ENCODE peak calls at places on chromosomes 4 and X, in four cellular contexts. W is stimulated activated CD4-positive, alpha-beta T cell treated with anti-CD3 and anti-CD28 coated beads, Interleukin-12 subunit alpha, Interleukin-12 subunit beta, amount 100 ng/mL, for 24 hours; P is COR-L47; Y is astrocyte of the spinal cord. M is an unnamed sample.

GRCh38 chr4:73460913-73461522 is 20.5 kb upstream of the AFM start:
- DNase-seq in W (no peak), P (no peak), Y (no peak), M (no peak)

GRCh38 chr4:147933316-147933715 is 201.4 kb downstream of the ARHGAP10 start:
- DNase-seq in W (no peak), P (no peak), Y (no peak), M (no peak)

GRCh38 chr4:168757500-168757899 is 252.6 kb downstream of the CBR4 start:
- DNase-seq in W (no peak), P (no peak), Y (no peak), M (no peak)

GRCh38 chr4:103786014-103786413 is 66.2 kb upstream of the TACR3 start:
- DNase-seq in W (no peak), P (peak; percentile 63), Y (peak; percentile 3), M (no peak)

GRCh38 chr4:5992171-5993062 is 25.8 kb downstream of the C4orf50 start:
- DNase-seq in W (no peak), P (no peak), Y (no peak), M (no peak)

GRCh38 chrX:23981222-23981621 is 45.8 kb downstream of the KLHL15 start:
- DNase-seq in W (no peak), P (no peak), Y (no peak), M (no peak)

GRCh38 chrX:44536198-44536597 is 6.5 kb downstream of the FUNDC1 start:
- DNase-seq in W (no peak), P (no peak), Y (no peak), M (no peak)

GRCh38 chrX:6226053-6226645 is 2.5 kb downstream of the NLGN4X start:
- DNase-seq in W (no peak), P (no peak), Y (peak; percentile 8), M (peak; percentile 11)

GRCh38 chr4:1927675-1928074 is 56.5 kb downstream of the NSD2 start:
- DNase-seq in W (no peak), P (no peak), Y (peak; percentile 22), M (no peak)

GRCh38 chr4:116664198-116664597 is 421.2 kb downstream of the TRAM1L1 start:
- DNase-seq in W (no peak), P (no peak), Y (no peak), M (no peak)

GRCh38 chr4:10688827-10689226 is 4.3 kb upstream of the CLNK start:
- DNase-seq in W (no peak), P (no peak), Y (no peak), M (no peak)

GRCh38 chr4:107951551-107951950 is 20.2 kb downstream of the CYP2U1 start:
- DNase-seq in W (no peak), P (no peak), Y (peak; percentile 69), M (no peak)

GRCh38 chrX:9440116-9440844 is 24.6 kb upstream of the TBL1X start:
- DNase-seq in W (no peak), P (no peak), Y (no peak), M (no peak)

GRCh38 chr4:186819357-186820086 is 95.9 kb upstream of the FAT1 start:
- DNase-seq in W (no peak), P (no peak), Y (no peak), M (no peak)

GRCh38 chr4:118894034-118894433 is 5.4 kb downstream of the SYNPO2 start:
- DNase-seq in W (no peak), P (no peak), Y (no peak), M (no peak)

GRCh38 chr4:53536328-53536727 is 55.0 kb downstream of the LNX1 start:
- DNase-seq in W (no peak), P (no peak), Y (no peak), M (no peak)

GRCh38 chr4:131534944-131535640 is 1614.0 kb upstream of the PCDH10 start:
- DNase-seq in W (no peak), P (no peak), Y (no peak), M (no peak)

GRCh38 chr4:8148785-8149435 is 9.7 kb downstream of the ABLIM2 start:
- DNase-seq in W (no peak), P (no peak), Y (no peak), M (no peak)

GRCh38 chr4:78247541-78248285 is 190.6 kb downstream of the FRAS1 start:
- DNase-seq in W (no peak), P (no peak), Y (no peak), M (no peak)

GRCh38 chr4:101649790-101650450 is 140.6 kb upstream of the BANK1 start:
- DNase-seq in W (no peak), P (no peak), Y (no peak), M (no peak)

GRCh38 chr4:119139822-119140252 is 4.2 kb downstream of the MYOZ2 start:
- DNase-seq in W (no peak), P (no peak), Y (no peak), M (no peak)

GRCh38 chrX:17616936-17617335 is 120.4 kb upstream of the SCML1 start:
- DNase-seq in W (no peak), P (no peak), Y (no peak), M (no peak)

GRCh38 chr4:8391972-8392371 is 48.6 kb downstream of the ACOX3 start:
- DNase-seq in W (no peak), P (no peak), Y (peak; percentile 82), M (peak; percentile 60)

GRCh38 chr4:13535708-13536361 is 8.5 kb downstream of the NKX3-2 start:
- DNase-seq in W (no peak), P (no peak), Y (no peak), M (no peak)

GRCh38 chr4:106149026-106149425 is 167.0 kb downstream of the TBCK start:
- DNase-seq in W (no peak), P (no peak), Y (no peak), M (no peak)

GRCh38 chr4:156820931-156821330 is 150.7 kb downstream of the PDGFC start:
- DNase-seq in W (no peak), P (no peak), Y (no peak), M (no peak)

GRCh38 chrX:96693407-96693806 is 8.8 kb downstream of the DIAPH2 start:
- DNase-seq in W (no peak), P (no peak), Y (no peak), M (no peak)

GRCh38 chr4:98794565-98795205 is 134.2 kb downstream of the EIF4E start:
- DNase-seq in W (peak; percentile 53), P (no peak), Y (peak; percentile 54), M (no peak)

GRCh38 chrX:49276671-49277519 is 7.3 kb downstream of the PPP1R3F start:
- DNase-seq in W (no peak), P (no peak), Y (no peak), M (no peak)

GRCh38 chr4:37953620-37954325 is 6.4 kb upstream of the PTTG2 start:
- DNase-seq in W (no peak), P (no peak), Y (peak; percentile 30), M (no peak)

GRCh38 chr4:111136438-111136837 is 513.6 kb upstream of the PITX2 start:
- DNase-seq in W (no peak), P (peak; percentile 11), Y (peak; percentile 38), M (no peak)

GRCh38 chr4:65126200-65126599 is 544.1 kb downstream of the EPHA5 start:
- DNase-seq in W (no peak), P (no peak), Y (no peak), M (no peak)

GRCh38 chr4:82044141-82044993 is 329.4 kb downstream of the HNRNPD start:
- DNase-seq in W (no peak), P (peak; percentile 78), Y (peak; percentile 53), M (peak; percentile 37)

GRCh38 chr4:144494280-144494679 is 151.7 kb upstream of the HHIP start:
- DNase-seq in W (no peak), P (no peak), Y (no peak), M (no peak)

GRCh38 chr4:2535386-2536192 is 858 bp upstream of the FAM193A start:
- DNase-seq in W (peak; percentile 23), P (no peak), Y (peak; percentile 32), M (peak; percentile 50)

GRCh38 chrX:72003811-72004750 is 93.4 kb downstream of the NHSL2 start:
- DNase-seq in W (no peak), P (no peak), Y (peak; percentile 56), M (peak; percentile 35)

GRCh38 chr4:127505203-127505602 is 127.6 kb upstream of the INTU start:
- DNase-seq in W (no peak), P (peak; percentile 40), Y (peak; percentile 89), M (no peak)

GRCh38 chr4:121995790-121996537 is 44.1 kb upstream of the TRPC3 start:
- DNase-seq in W (no peak), P (no peak), Y (no peak), M (no peak)